ENCODE peak calls at places on chromosomes 16 and 17, in six cellular contexts. X, P, Z, I, O and N are unnamed samples.

GRCh38 chr16:49365711-49366509 is 7.7 kb upstream of the C16orf78 start:
- DNase-seq in I (no peak), X (no peak), Z (no peak), O (no peak), P (no peak), N (no peak)

GRCh38 chr16:88978608-88979346 is 1.8 kb upstream of the CBFA2T3 start:
- DNase-seq in Z (no peak), P (no peak), X (no peak), I (no peak), O (no peak), N (no peak)

GRCh38 chr17:49779730-49780220 is 8.7 kb upstream of the KAT7 start:
- DNase-seq in Z (peak; percentile 18), O (peak; percentile 68), X (no peak), P (peak; percentile 84), I (no peak), N (no peak)

GRCh38 chr17:5042152-5043022 is 7.2 kb upstream of the SLC52A1 start:
- DNase-seq in P (no peak), I (no peak), Z (no peak), X (no peak), O (no peak), N (no peak)

GRCh38 chr16:88380619-88381018 is 2.1 kb upstream of the ZNF469 start:
- DNase-seq in Z (no peak), I (no peak), P (no peak), O (no peak), X (no peak), N (no peak)

GRCh38 chr16:18792836-18793433 is 2.8 kb upstream of the RPS15A start:
- DNase-seq in X (no peak), O (no peak), P (no peak), Z (no peak), I (no peak), N (no peak)

GRCh38 chr17:4858880-4859260 is 25.7 kb downstream of the MINK1 start:
- DNase-seq in O (no peak), I (no peak), Z (peak; percentile 51), X (no peak), P (peak; percentile 27), N (peak; percentile 73)

GRCh38 chr17:50206604-50207293 is 5.3 kb upstream of the COL1A1 start:
- DNase-seq in P (peak; percentile 66), O (peak; percentile 79), X (no peak), Z (peak; percentile 71), I (no peak), N (peak; percentile 91)

GRCh38 chr16:12171706-12172105 is 195.2 kb downstream of the SNX29 start:
- DNase-seq in Z (no peak), P (no peak), O (no peak), X (no peak), I (no peak), N (no peak)

GRCh38 chr17:78946631-78947030 is 21.4 kb upstream of the TIMP2 start:
- DNase-seq in I (no peak), X (no peak), O (no peak), Z (no peak), P (no peak), N (no peak)

GRCh38 chr17:19812407-19812806 is 55.3 kb downstream of the ULK2 start:
- DNase-seq in X (no peak), O (peak; percentile 7), I (no peak), P (peak; percentile 10), Z (peak; percentile 11), N (no peak)

GRCh38 chr16:28879841-28880588 is 1.7 kb downstream of the ATP2A1 start:
- DNase-seq in O (peak; percentile 86), I (peak; percentile 67), Z (peak; percentile 93), P (peak; percentile 78), X (peak; percentile 85), N (peak; percentile 93)

GRCh38 chr17:4849011-4849536 is 15.9 kb downstream of the MINK1 start:
- DNase-seq in Z (peak; percentile 55), X (no peak), O (no peak), P (no peak), I (peak; percentile 47), N (peak; percentile 56)

GRCh38 chr16:57304169-57305061 is 19.9 kb upstream of the PLLP start:
- DNase-seq in I (no peak), Z (peak; percentile 50), P (peak; percentile 55), O (peak; percentile 86), X (no peak), N (no peak)
- H2AK5ac ChIP-seq in I (no peak overlapping the region), Z (no peak overlapping the region), P (no peak overlapping the region), O (peak overlapping the region; percentile 31), X (no peak overlapping the region), N (no peak overlapping the region)

GRCh38 chr16:85393674-85394510 is 219.2 kb upstream of the GSE1 start:
- DNase-seq in P (peak; percentile 40), X (peak; percentile 56), O (peak; percentile 81), I (no peak), Z (peak; percentile 59), N (peak; percentile 76)

GRCh38 chr16:85394511-85395206 is 218.5 kb upstream of the GSE1 start:
- DNase-seq in Z (peak; percentile 48), P (no peak), I (no peak), X (no peak), O (no peak), N (no peak)

GRCh38 chr16:85396879-85397871 is 215.9 kb upstream of the GSE1 start:
- DNase-seq in P (no peak), X (no peak), I (no peak), O (peak; percentile 41), Z (no peak), N (peak; percentile 52)

GRCh38 chr16:85395913-85396878 is 216.9 kb upstream of the GSE1 start:
- DNase-seq in O (peak; percentile 44), Z (no peak), P (peak; percentile 24), I (no peak), X (no peak), N (no peak)

DNA sequence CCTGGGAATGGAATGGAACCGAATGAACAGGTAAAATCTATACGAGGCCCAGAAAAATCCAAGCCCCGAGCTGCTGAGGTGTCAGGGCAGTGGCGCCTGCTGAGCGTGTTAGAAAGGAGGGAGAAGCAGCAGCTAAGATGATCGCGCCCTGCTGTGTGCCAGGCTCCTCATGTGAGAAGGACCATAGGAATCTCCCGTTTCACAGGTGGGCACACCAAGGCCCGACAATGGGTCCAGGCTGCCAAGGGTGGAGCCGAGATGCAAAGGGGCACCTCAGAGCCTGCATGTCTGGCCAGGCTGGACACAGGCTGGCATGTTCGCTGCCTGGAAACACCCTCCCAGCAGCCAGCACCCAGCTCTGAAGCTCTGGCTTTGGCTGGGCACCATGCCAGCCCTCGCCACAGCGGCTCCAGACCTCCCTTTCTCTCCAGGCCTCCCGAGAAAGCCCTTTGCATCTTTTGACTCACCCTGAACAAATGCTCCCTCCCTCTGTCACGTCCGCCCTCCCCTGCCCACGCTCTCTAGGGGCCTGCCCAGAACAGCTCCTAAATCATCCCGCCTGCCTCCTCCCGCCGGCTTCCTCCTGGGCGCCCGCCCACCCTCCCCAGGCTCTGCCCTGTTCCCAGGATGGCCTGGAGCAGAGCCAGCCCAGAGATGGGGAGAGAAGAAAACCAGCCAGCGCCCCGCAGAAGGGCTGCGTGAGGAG is 217.8 kb upstream of the GSE1 start:
- DNase-seq in P (peak; percentile 98), I (no peak), X (no peak), O (peak; percentile 99), Z (no peak), N (no peak)
- H2AK5ac ChIP-seq in P (peak overlapping the region; percentile 99), I (peak overlapping the region; percentile 45), X (peak overlapping the region; percentile 92), O (peak overlapping the region; percentile 90), Z (no peak overlapping the region), N (no peak overlapping the region)

DNA sequence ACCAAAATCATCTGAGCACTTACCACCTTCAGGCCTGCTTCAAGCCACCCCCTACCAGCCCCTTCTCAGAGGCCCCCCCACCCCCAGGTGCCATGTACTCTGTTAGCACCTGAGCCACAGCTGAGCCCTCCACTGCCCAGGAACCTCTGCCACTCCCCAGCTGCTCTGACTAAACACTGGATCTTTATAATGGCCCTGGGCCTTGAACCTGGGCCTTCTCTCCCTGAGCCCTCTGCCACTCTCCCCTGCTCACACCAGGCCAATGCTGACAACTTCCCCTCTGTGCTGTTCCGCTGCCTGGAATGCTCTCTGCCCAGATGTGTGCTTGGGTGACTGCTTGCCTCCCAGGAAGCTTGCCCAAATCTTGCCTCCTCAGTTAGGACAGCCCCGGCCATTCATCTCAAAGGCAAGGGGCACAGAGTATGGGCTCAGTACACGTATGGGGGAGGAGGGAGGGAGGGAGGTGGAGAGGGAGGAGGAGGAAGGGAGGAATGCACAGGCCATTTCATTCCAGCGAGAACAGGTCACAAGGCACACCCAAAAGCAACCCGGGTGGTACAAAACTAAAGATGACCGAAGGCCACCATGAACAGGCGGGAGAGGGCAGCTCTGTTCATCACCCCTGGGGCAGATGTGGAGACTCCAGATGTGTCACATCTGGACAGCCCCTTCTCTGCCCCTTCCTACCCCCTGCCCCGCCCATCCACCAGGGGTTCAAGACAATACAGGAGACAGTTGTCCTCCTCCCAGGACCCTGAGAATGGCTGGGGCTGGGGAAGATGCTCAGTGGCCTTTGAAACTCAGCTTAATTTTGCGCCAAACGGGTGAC is 15.3 kb upstream of the TNFRSF13B start:
- DNase-seq in P (no peak), X (no peak), O (no peak), I (no peak), Z (no peak), N (peak; percentile 26)
- H2AK5ac ChIP-seq in P (peak overlapping the region; percentile 47), X (no peak overlapping the region), O (no peak overlapping the region), I (no peak overlapping the region), Z (no peak overlapping the region), N (no peak overlapping the region)

GRCh38 chr17:12342609-12343248 is 322.1 kb downstream of the MAP2K4 start:
- DNase-seq in O (no peak), I (peak; percentile 36), P (no peak), X (peak; percentile 4), Z (peak; percentile 76), N (peak; percentile 82)
- H2AK5ac ChIP-seq in O (no peak overlapping the region), I (no peak overlapping the region), P (peak overlapping the region; percentile 64), X (no peak overlapping the region), Z (no peak overlapping the region), N (no peak overlapping the region)

DNA sequence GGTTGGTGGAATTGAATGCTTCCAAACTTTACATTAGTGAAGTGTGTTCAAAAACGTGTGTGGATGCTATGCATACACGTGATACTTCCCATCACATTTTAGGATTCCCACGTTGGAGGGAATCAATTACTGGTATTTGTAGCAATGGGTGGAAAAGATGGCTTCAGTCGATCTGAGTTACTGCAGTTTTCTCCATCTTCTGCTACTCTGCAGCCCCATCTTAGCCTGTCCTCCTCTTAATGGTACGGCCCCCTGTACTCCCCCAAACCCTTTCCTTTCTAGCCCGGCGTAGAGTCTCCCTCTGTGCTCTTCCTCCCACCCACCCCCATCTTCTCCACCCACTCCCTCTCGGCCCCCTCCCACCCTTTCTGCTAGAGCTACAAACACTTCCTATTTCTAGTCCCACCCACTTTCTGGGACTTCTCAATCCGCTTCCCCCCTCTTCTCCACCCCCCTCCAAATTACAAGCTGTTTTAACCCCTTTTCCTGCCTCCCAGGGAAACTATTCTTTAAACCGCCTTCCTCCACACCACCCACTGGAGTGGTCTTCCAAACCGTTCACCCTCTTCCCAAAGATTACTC is 1.1 kb downstream of the CHTF8 start:
- DNase-seq in Z (peak; percentile 77), X (peak; percentile 21), O (peak; percentile 38), I (no peak), P (peak; percentile 24), N (peak; percentile 46)
- H2AK5ac ChIP-seq in Z (peak overlapping the region; percentile 95), X (peak overlapping the region; percentile 56), O (peak overlapping the region; percentile 99), I (no peak overlapping the region), P (peak overlapping the region; percentile 90), N (no peak overlapping the region)